ENCODE peak calls at places on chromosomes 1 and 21, in four cellular contexts. F, Z, O and A are unnamed samples.

GRCh38 chr1:154434346-154435075 is 29.4 kb downstream of the IL6R start:
- DNase-seq in F (peak), Z (no peak), O (no peak), A (peak)

GRCh38 chr1:20701446-20701845 is 16.4 kb downstream of the KIF17 start:
- DNase-seq in F (no peak), Z (no peak), O (no peak), A (peak)

GRCh38 chr1:59814180-59814900 is 409 bp upstream of the HOOK1 start:
- DNase-seq in F (peak), Z (peak), O (peak), A (peak)

GRCh38 chr21:44375281-44375651 is 21.8 kb downstream of the TRPM2 start:
- DNase-seq in F (no peak), Z (no peak), O (no peak), A (peak)

GRCh38 chr1:162983671-162984425 is 85.3 kb upstream of the RGS4 start:
- DNase-seq in F (no peak), Z (no peak), O (no peak), A (no peak)

GRCh38 chr1:225498539-225499135 is 70.8 kb upstream of the LBR start:
- DNase-seq in F (no peak), Z (peak), O (no peak), A (peak)

GRCh38 chr1:60947367-60947766 is 135.0 kb upstream of the NFIA start:
- DNase-seq in F (no peak), Z (no peak), O (no peak), A (no peak)

GRCh38 chr1:15911927-15912326 is 64.0 kb downstream of the ZBTB17 start:
- DNase-seq in F (no peak), Z (no peak), O (no peak), A (peak)

GRCh38 chr1:198498881-198499280 is 41.6 kb downstream of the ATP6V1G3 start:
- DNase-seq in F (no peak), Z (no peak), O (no peak), A (peak)

GRCh38 chr1:190619724-190620123 is 142.1 kb upstream of the BRINP3 start:
- DNase-seq in F (no peak), Z (no peak), O (no peak), A (no peak)

GRCh38 chr1:30888391-30888790 is 20.2 kb downstream of the SDC3 start:
- DNase-seq in F (no peak), Z (peak), O (no peak), A (peak)

GRCh38 chr1:50735443-50735842 is 224.6 kb downstream of the FAF1 start:
- DNase-seq in F (peak), Z (no peak), O (no peak), A (peak)

GRCh38 chr1:240149488-240150094 is 57.9 kb downstream of the FMN2 start:
- DNase-seq in F (peak), Z (peak), O (peak), A (peak)

GRCh38 chr1:206803221-206803730 is 31.0 kb upstream of the IL10 start:
- DNase-seq in F (no peak), Z (no peak), O (no peak), A (no peak)